ENCODE peak calls at places on chromosome 21, in five cellular contexts. One of them, this sample, is unnamed.

GRCh38 chr21:26881504-26882228 is 36.5 kb upstream of the ADAMTS1 start:
- DNase-seq in NCI-H1436: no peak
- DNase-seq in AG04450: peak; percentile 8
- DNase-seq in breast epithelium: no peak
- DNase-seq in adrenal gland: no peak
- DNase-seq in this sample: no peak

GRCh38 chr21:38646213-38646837 is 148.0 kb upstream of the ERG start:
- DNase-seq in NCI-H1436: no peak
- DNase-seq in AG04450: no peak
- DNase-seq in breast epithelium: no peak
- DNase-seq in adrenal gland: no peak
- DNase-seq in this sample: no peak

GRCh38 chr21:39641827-39642450 is 29.2 kb downstream of the B3GALT5 start:
- DNase-seq in NCI-H1436: no peak
- DNase-seq in AG04450: no peak
- DNase-seq in breast epithelium: no peak
- DNase-seq in adrenal gland: no peak
- DNase-seq in this sample: no peak

GRCh38 chr21:15007716-15008296 is 57.0 kb downstream of the NRIP1 start:
- DNase-seq in NCI-H1436: no peak
- DNase-seq in AG04450: no peak
- DNase-seq in breast epithelium: no peak
- DNase-seq in adrenal gland: no peak
- DNase-seq in this sample: no peak

GRCh38 chr21:44779417-44780139 is 22.0 kb downstream of the UBE2G2 start:
- DNase-seq in NCI-H1436: no peak
- DNase-seq in AG04450: no peak
- DNase-seq in breast epithelium: no peak
- DNase-seq in adrenal gland: no peak
- DNase-seq in this sample: no peak

GRCh38 chr21:45366931-45367401 is 38.0 kb upstream of the COL18A1 start:
- DNase-seq in NCI-H1436: no peak
- DNase-seq in AG04450: peak; percentile 93
- DNase-seq in breast epithelium: no peak
- DNase-seq in adrenal gland: peak; percentile 79
- DNase-seq in this sample: no peak

GRCh38 chr21:45172408-45172807 is 98.0 kb downstream of the ADARB1 start:
- DNase-seq in NCI-H1436: no peak
- DNase-seq in AG04450: no peak
- DNase-seq in breast epithelium: no peak
- DNase-seq in adrenal gland: no peak
- DNase-seq in this sample: no peak

GRCh38 chr21:33893917-33894316 is 21.7 kb downstream of the ATP5PO start:
- DNase-seq in NCI-H1436: no peak
- DNase-seq in AG04450: no peak
- DNase-seq in breast epithelium: no peak
- DNase-seq in adrenal gland: no peak
- DNase-seq in this sample: no peak

GRCh38 chr21:34791776-34792503 is 123.1 kb downstream of the CLIC6 start:
- DNase-seq in NCI-H1436: no peak
- DNase-seq in AG04450: no peak
- DNase-seq in breast epithelium: no peak
- DNase-seq in adrenal gland: no peak
- DNase-seq in this sample: no peak

GRCh38 chr21:33047231-33047630 is 21.5 kb downstream of the OLIG2 start:
- DNase-seq in NCI-H1436: no peak
- DNase-seq in AG04450: peak; percentile 2
- DNase-seq in breast epithelium: no peak
- DNase-seq in adrenal gland: peak; percentile 60
- DNase-seq in this sample: no peak

GRCh38 chr21:46295177-46295711 is 9.1 kb downstream of the YBEY start:
- DNase-seq in NCI-H1436: peak; percentile 18
- DNase-seq in AG04450: peak; percentile 29
- DNase-seq in breast epithelium: no peak
- DNase-seq in adrenal gland: no peak
- DNase-seq in this sample: no peak

GRCh38 chr21:39050839-39051560 is 132.3 kb downstream of the PSMG1 start:
- DNase-seq in NCI-H1436: no peak
- DNase-seq in AG04450: no peak
- DNase-seq in breast epithelium: no peak
- DNase-seq in adrenal gland: no peak
- DNase-seq in this sample: no peak

GRCh38 chr21:41726970-41727783 is 39.7 kb downstream of the RIPK4 start:
- DNase-seq in NCI-H1436: peak; percentile 41
- DNase-seq in AG04450: no peak
- DNase-seq in breast epithelium: peak; percentile 88
- DNase-seq in adrenal gland: no peak
- DNase-seq in this sample: no peak

GRCh38 chr21:42830456-42831455 is 48.6 kb downstream of the WDR4 start:
- DNase-seq in NCI-H1436: no peak
- DNase-seq in AG04450: no peak
- DNase-seq in breast epithelium: no peak
- DNase-seq in adrenal gland: peak; percentile 25
- DNase-seq in this sample: no peak

GRCh38 chr21:15063081-15063820 is 1.5 kb downstream of the NRIP1 start:
- DNase-seq in NCI-H1436: no peak
- DNase-seq in AG04450: no peak
- DNase-seq in breast epithelium: no peak
- DNase-seq in adrenal gland: no peak
- DNase-seq in this sample: no peak